ENCODE peak calls at places on chromosomes 7 and 10, in four cellular contexts. E is breast epithelium; Y is stimulated activated CD4-positive, alpha-beta T cell treated with anti-CD3 and anti-CD28 coated beads, Interleukin-4, amount 100 ng/mL, for 24 hours; F is caudate nucleus. M is an unnamed sample.
A peak's percentile ranks its signal among the peaks of the same experiment; 100 is the strongest.

GRCh38 chr10:88893611-88894010 is 13.6 kb downstream of the STAMBPL1 start:
- DNase-seq in E (no peak), Y (no peak), F (no peak), M (no peak)

GRCh38 chr7:123460616-123461015 is 73.8 kb downstream of the IQUB start:
- DNase-seq in E (no peak), Y (no peak), F (no peak), M (no peak)

GRCh38 chr10:43141421-43141820 is 3.2 kb downstream of the CSGALNACT2 start:
- DNase-seq in E (no peak), Y (no peak), F (no peak), M (no peak)

GRCh38 chr7:107118109-107118900 is 50.5 kb upstream of the HBP1 start:
- DNase-seq in E (no peak), Y (no peak), F (no peak), M (no peak)

GRCh38 chr7:20998309-20998708 is 211.6 kb upstream of the SP8 start:
- DNase-seq in E (no peak), Y (no peak), F (no peak), M (no peak)

GRCh38 chr10:122510736-122511135 is 49.4 kb downstream of the HTRA1 start:
- DNase-seq in E (no peak), Y (no peak), F (no peak), M (no peak)

GRCh38 chr7:100360102-100360607 is 2.2 kb downstream of the PILRB start:
- DNase-seq in E (no peak), Y (no peak), F (no peak), M (no peak)

GRCh38 chr7:114345494-114345893 is 69.1 kb upstream of the FOXP2 start:
- DNase-seq in E (no peak), Y (no peak), F (no peak), M (no peak)

GRCh38 chr10:49307921-49308320 is 9.0 kb downstream of the C10orf71 start:
- DNase-seq in E (no peak), Y (no peak), F (no peak), M (no peak)

GRCh38 chr10:85642421-85643170 is 724.0 kb downstream of the GRID1 start:
- DNase-seq in E (no peak), Y (no peak), F (no peak), M (no peak)

GRCh38 chr10:86599729-86600128 is 54.6 kb upstream of the OPN4 start:
- DNase-seq in E (no peak), Y (no peak), F (no peak), M (peak; percentile 22)

GRCh38 chr10:71691405-71691804 is 28.2 kb downstream of the C10orf105 start:
- DNase-seq in E (no peak), Y (no peak), F (no peak), M (no peak)

GRCh38 chr7:33799766-33800165 is 105.6 kb upstream of the BMPER start:
- DNase-seq in E (no peak), Y (no peak), F (no peak), M (no peak)

GRCh38 chr7:101677421-101678137 is 48.5 kb upstream of the MYL10 start:
- DNase-seq in E (no peak), Y (no peak), F (no peak), M (no peak)

GRCh38 chr7:81439591-81439990 is 330.3 kb downstream of the HGF start:
- DNase-seq in E (no peak), Y (no peak), F (no peak), M (no peak)

GRCh38 chr7:157397036-157397720 is 60.4 kb downstream of the DNAJB6 start:
- DNase-seq in E (no peak), Y (no peak), F (no peak), M (no peak)

GRCh38 chr10:132542086-132542775 is 4.6 kb downstream of the INPP5A start:
- DNase-seq in E (no peak), Y (no peak), F (no peak), M (no peak)

GRCh38 chr10:62814901-62815372 is 1.2 kb downstream of the EGR2 start:
- DNase-seq in E (no peak), Y (peak; percentile 34), F (no peak), M (no peak)

GRCh38 chr10:62562101-62562500 is 187.9 kb downstream of the ZNF365 start:
- DNase-seq in E (no peak), Y (no peak), F (no peak), M (no peak)

GRCh38 chr7:7971308-7972040 is 2.9 kb downstream of the GLCCI1 start:
- DNase-seq in E (no peak), Y (no peak), F (no peak), M (no peak)

GRCh38 chr7:8724080-8724718 is 290.8 kb downstream of the NXPH1 start:
- DNase-seq in E (no peak), Y (no peak), F (no peak), M (peak; percentile 53)

GRCh38 chr10:127863231-127863825 is 29.4 kb downstream of the CLRN3 start:
- DNase-seq in E (no peak), Y (no peak), F (no peak), M (no peak)